ENCODE peak calls at places on chromosomes 11 and 22, in nine cellular contexts. H is heart left ventricle, S is right lobe of liver, Z is A549, A is uterus, R is body of pancreas, Y is ovary, L is vagina, P is NB4. I is an unnamed sample.

GRCh38 chr22:24184057-24184798 is 2.9 kb downstream of the SUSD2 start:
- DNase-seq in H (no peak), S (peak), Z (no peak), A (no peak), R (no peak), Y (no peak), L (no peak), P (no peak), I (no peak)

GRCh38 chr11:117097567-117098268 is 510 bp downstream of the SIK3 start:
- DNase-seq in H (peak), S (peak), Z (no peak), A (peak), R (peak), Y (peak), L (no peak), P (peak), I (peak)

GRCh38 chr22:45506961-45507360 is 4.3 kb downstream of the FBLN1 start:
- DNase-seq in H (no peak), S (no peak), Z (no peak), A (no peak), R (no peak), Y (no peak), L (no peak), P (no peak), I (no peak)

GRCh38 chr11:34667810-34668582 is 47.1 kb downstream of the EHF start:
- DNase-seq in H (no peak), S (no peak), Z (peak), A (no peak), R (peak), Y (no peak), L (no peak), P (no peak), I (peak)

GRCh38 chr11:134942633-134943032 is 530.6 kb upstream of the B3GAT1 start:
- DNase-seq in H (no peak), S (no peak), Z (no peak), A (no peak), R (no peak), Y (no peak), L (no peak), P (no peak), I (no peak)

GRCh38 chr11:2797741-2798361 is 87.7 kb downstream of the CDKN1C start:
- DNase-seq in H (peak), S (peak), Z (no peak), A (no peak), R (peak), Y (peak), L (no peak), P (no peak), I (peak)

GRCh38 chr11:96055706-96056387 is 131.9 kb upstream of the MTMR2 start:
- DNase-seq in H (no peak), S (no peak), Z (no peak), A (no peak), R (no peak), Y (no peak), L (no peak), P (no peak), I (no peak)

GRCh38 chr11:76978239-76978638 is 56.0 kb upstream of the B3GNT6 start:
- DNase-seq in H (no peak), S (no peak), Z (no peak), A (no peak), R (no peak), Y (no peak), L (no peak), P (peak), I (no peak)

GRCh38 chr11:31847761-31848160 is 36.6 kb upstream of the PAX6 start:
- DNase-seq in H (no peak), S (no peak), Z (no peak), A (no peak), R (no peak), Y (no peak), L (no peak), P (no peak), I (no peak)

GRCh38 chr22:44049369-44050231 is 25.5 kb downstream of the PARVB start:
- DNase-seq in H (no peak), S (no peak), Z (no peak), A (peak), R (no peak), Y (peak), L (no peak), P (no peak), I (no peak)

GRCh38 chr22:45318168-45318557 is 8.4 kb downstream of the FAM118A start:
- DNase-seq in H (peak), S (peak), Z (no peak), A (peak), R (peak), Y (peak), L (no peak), P (peak), I (peak)

GRCh38 chr22:26970809-26971394 is 313.5 kb downstream of the MIAT start:
- DNase-seq in H (no peak), S (no peak), Z (no peak), A (no peak), R (no peak), Y (no peak), L (no peak), P (no peak), I (no peak)

GRCh38 chr22:26756675-26757293 is 99.4 kb downstream of the MIAT start:
- DNase-seq in H (peak), S (peak), Z (no peak), A (peak), R (peak), Y (peak), L (no peak), P (peak), I (peak)

GRCh38 chr11:90803781-90804180 is 580.9 kb upstream of the CHORDC1 start:
- DNase-seq in H (no peak), S (no peak), Z (no peak), A (no peak), R (no peak), Y (no peak), L (no peak), P (no peak), I (no peak)

GRCh38 chr11:123063396-123064267 is 1.7 kb upstream of the HSPA8 start:
- DNase-seq in H (peak), S (peak), Z (peak), A (peak), R (peak), Y (peak), L (no peak), P (peak), I (peak)

GRCh38 chr11:46334211-46334610 is 13.1 kb upstream of the DGKZ start:
- DNase-seq in H (no peak), S (no peak), Z (no peak), A (no peak), R (no peak), Y (no peak), L (no peak), P (no peak), I (no peak)

GRCh38 chr11:32034680-32035079 is 56.2 kb upstream of the RCN1 start:
- DNase-seq in H (no peak), S (no peak), Z (no peak), A (no peak), R (no peak), Y (no peak), L (no peak), P (no peak), I (no peak)

GRCh38 chr22:47173535-47174021 is 411.1 kb downstream of the TBC1D22A start:
- DNase-seq in H (no peak), S (peak), Z (no peak), A (peak), R (peak), Y (peak), L (no peak), P (no peak), I (peak)

GRCh38 chr11:105923814-105924213 is 98.2 kb downstream of the MSANTD4 start:
- DNase-seq in H (no peak), S (no peak), Z (no peak), A (no peak), R (no peak), Y (no peak), L (no peak), P (no peak), I (no peak)

GRCh38 chr22:26601726-26602125 is 11.8 kb upstream of the TPST2 start:
- DNase-seq in H (no peak), S (no peak), Z (no peak), A (no peak), R (no peak), Y (no peak), L (no peak), P (no peak), I (no peak)

GRCh38 chr11:94504689-94505293 is 7.5 kb upstream of the C11orf97 start:
- DNase-seq in H (no peak), S (no peak), Z (peak), A (no peak), R (no peak), Y (no peak), L (no peak), P (peak), I (no peak)

GRCh38 chr22:47221840-47222615 is 459.6 kb downstream of the TBC1D22A start:
- DNase-seq in H (no peak), S (no peak), Z (no peak), A (no peak), R (peak), Y (no peak), L (peak), P (no peak), I (no peak)

DNA sequence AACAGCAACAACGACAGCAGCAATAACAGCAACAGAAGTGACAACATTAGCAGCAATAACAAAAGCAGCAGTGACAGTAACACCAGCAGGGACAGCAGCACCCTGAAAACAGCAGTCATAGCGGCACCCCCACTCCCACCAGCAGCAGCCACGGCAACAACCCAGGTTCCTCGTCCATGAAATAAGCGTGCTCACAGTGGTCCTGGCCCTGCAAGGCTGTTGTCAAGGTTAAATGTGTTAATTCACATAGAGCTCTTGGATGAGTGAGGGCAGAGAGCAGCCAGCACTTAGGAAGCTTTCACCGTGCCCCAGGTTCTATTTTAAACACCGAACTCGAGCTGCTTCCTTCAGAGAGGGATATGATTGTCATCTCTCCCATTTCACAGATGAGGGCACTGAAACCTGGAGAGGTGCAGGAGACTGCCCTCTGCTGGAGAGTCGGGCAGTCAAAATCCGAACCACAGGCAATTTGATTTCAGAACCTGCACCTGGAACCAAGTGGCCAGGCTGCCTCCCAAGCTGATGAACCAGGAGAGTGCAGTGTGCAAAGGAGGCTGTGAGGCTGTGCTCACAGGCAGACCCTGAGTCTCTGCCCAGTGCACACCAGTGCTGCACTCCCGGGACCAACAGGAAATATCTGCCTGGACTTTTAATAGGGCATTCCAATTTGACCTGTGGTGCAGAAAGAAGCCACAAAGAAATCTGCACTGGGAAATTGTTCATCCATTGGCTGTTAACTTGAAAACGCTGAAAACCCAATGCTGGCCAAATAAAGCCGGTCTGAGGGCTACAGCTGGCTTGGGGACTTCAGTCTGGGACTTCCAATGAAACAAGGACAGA is 22.9 kb upstream of the FGF3 start:
- DNase-seq in H (no peak), S (no peak), Z (peak), A (no peak), R (no peak), Y (no peak), L (no peak), P (peak), I (no peak)
- TF ChIP-seq CTCF in H (peak), S (peak), Z (peak), A (no peak), R (peak), Y (no peak), L (no peak), P (peak), I (no peak)

GRCh38 chr11:10293423-10294288 is at the start of gene SBF2:
- DNase-seq in H (peak), S (peak), Z (peak), A (peak), R (peak), Y (peak), L (no peak), P (peak), I (peak)
- TF ChIP-seq POLR2A in H (peak), S (peak), Z (peak), A (peak), R (peak), Y (peak), L (peak), P (no peak), I (peak)

GRCh38 chr11:49995559-49995958 is 13.2 kb upstream of the OR4C12 start:
- DNase-seq in H (no peak), S (no peak), Z (peak), A (no peak), R (peak), Y (no peak), L (no peak), P (peak), I (no peak)
- TF ChIP-seq CTCF in H (peak), S (peak), Z (peak), A (no peak), R (peak), Y (no peak), L (no peak), P (peak), I (no peak)

GRCh38 chr22:41664490-41664889 is 24.2 kb downstream of the SNU13 start:
- DNase-seq in H (no peak), S (no peak), Z (no peak), A (no peak), R (no peak), Y (no peak), L (no peak), P (no peak), I (no peak)
- TF ChIP-seq POLR2A in H (no peak), S (no peak), Z (no peak), A (no peak), R (no peak), Y (no peak), L (no peak), P (no peak), I (no peak)

DNA sequence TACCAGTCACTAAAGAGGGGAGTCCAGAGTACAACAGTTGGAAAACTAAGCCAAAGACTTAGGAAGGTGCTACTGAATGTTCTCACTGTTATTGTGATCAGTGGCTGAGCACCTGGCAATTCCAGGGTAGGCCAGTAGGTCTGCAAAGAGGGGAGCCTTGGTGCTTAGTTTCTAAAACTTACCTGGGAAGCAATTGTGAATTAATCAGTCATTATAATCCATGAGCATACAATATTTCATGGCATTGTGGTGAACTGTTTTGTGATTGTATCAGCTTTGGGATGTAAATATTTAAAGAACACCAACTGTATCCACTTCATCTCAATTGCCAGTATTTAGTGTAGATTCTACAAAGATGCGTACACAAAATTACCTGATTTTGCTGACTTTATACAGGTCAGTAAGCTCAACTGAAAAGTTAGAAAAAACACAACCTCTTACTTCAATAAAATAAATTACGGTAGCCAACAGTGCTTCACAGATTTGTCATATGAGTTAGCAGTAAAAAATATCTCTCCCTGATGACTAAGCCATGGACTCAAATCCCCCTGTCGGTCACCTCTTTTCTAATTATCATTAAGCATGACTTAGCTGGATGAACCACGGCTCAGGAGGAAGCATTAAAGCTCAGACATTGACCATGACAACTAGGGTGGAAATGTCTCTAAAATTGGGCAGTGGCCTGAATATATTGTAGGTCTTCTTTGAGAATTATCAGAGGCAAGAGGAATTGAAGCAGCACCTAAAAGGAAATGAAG is 30.8 kb upstream of the SORL1 start:
- DNase-seq in H (no peak), S (no peak), Z (no peak), A (no peak), R (no peak), Y (no peak), L (no peak), P (peak), I (no peak)
- TF ChIP-seq CTCF in H (no peak), S (no peak), Z (no peak), A (no peak), R (no peak), Y (no peak), L (no peak), P (no peak), I (no peak)

GRCh38 chr22:19290400-19291217 is 910 bp downstream of the CLTCL1 start:
- DNase-seq in H (peak), S (peak), Z (no peak), A (peak), R (no peak), Y (no peak), L (no peak), P (peak), I (no peak)
- TF ChIP-seq POLR2A in H (no peak), S (no peak), Z (no peak), A (no peak), R (no peak), Y (no peak), L (no peak), P (no peak), I (no peak)

DNA sequence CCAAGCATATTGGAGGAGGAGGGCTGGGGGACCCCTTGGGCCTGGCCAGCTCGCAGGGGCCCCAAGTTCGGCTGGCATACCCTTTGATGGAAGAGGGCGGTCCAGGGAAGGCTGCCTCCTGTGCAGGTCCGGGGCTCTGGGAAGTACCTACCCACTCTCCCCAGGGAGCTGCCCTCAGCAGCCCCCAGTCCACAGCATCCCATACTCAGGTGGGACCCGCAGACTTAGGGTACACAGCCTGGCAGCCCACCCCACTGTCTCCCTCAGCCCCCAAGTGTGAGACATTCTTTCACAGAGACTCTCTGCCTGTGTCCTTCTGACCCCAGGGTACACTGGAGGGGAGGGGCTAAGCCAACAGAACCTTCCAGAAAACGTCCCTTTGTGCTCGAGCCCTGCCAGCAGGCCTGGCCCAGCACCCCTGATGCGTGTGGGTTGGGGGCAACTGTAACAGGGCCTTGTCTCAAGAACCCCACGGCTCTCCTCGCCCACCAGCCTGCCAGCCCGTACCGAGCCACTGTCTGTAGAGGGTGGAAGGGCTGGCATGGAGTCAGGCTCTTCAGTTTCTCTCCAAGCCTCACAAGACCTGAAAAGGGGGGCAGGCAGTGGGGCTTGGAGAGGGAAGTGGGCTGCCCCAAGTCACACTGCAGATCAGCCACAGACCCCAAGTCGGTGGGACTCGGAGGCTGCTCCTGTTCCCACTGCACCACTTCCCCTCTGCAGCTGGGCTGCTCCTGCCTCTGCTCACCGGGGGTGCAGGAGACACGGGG is 7.0 kb upstream of the TNFRSF13C start:
- DNase-seq in H (no peak), S (no peak), Z (no peak), A (no peak), R (no peak), Y (no peak), L (no peak), P (no peak), I (no peak)
- TF ChIP-seq CTCF in H (no peak), S (no peak), Z (no peak), A (no peak), R (no peak), Y (no peak), L (no peak), P (no peak), I (no peak)